ENCODE peak calls at places on chromosomes 11 and 22, in eight cellular contexts. N, S, T, G, R, O, B and D are unnamed samples.

GRCh38 chr11:7524831-7525230 is 11.0 kb downstream of the PPFIBP2 start:
- DNase-seq in N (no peak), S (no peak), T (no peak), G (no peak), R (no peak), O (peak), B (no peak), D (no peak)

GRCh38 chr11:28860898-28861297 is 752.7 kb downstream of the METTL15 start:
- DNase-seq in N (peak), S (no peak), T (no peak), G (peak), R (no peak), O (no peak), B (no peak), D (no peak)

GRCh38 chr11:498297-499181 is 8.5 kb downstream of the RNH1 start:
- DNase-seq in N (no peak), S (no peak), T (no peak), G (no peak), R (no peak), O (no peak), B (no peak), D (no peak)

GRCh38 chr22:47299879-47300697 is 537.6 kb downstream of the TBC1D22A start:
- DNase-seq in N (no peak), S (no peak), T (peak), G (no peak), R (no peak), O (no peak), B (no peak), D (no peak)

GRCh38 chr11:112127056-112127455 is 36.8 kb downstream of the IL18 start:
- DNase-seq in N (no peak), S (no peak), T (no peak), G (no peak), R (no peak), O (no peak), B (no peak), D (no peak)

GRCh38 chr22:38271927-38272372 is 860 bp downstream of the TMEM184B start:
- DNase-seq in N (no peak), S (no peak), T (no peak), G (no peak), R (peak), O (peak), B (no peak), D (no peak)

GRCh38 chr11:9461068-9461759 is 402 bp downstream of the ZNF143 start:
- DNase-seq in N (peak), S (peak), T (peak), G (peak), R (peak), O (peak), B (peak), D (peak)

GRCh38 chr11:97615541-97615940 is 1225.7 kb downstream of the JRKL start:
- DNase-seq in N (peak), S (no peak), T (no peak), G (no peak), R (no peak), O (no peak), B (no peak), D (no peak)

GRCh38 chr11:92376146-92376599 is 151.6 kb downstream of the FAT3 start:
- DNase-seq in N (peak), S (no peak), T (no peak), G (no peak), R (no peak), O (no peak), B (no peak), D (no peak)

GRCh38 chr22:23395476-23396361 is 184.4 kb downstream of the IGLL1 start:
- DNase-seq in N (no peak), S (no peak), T (peak), G (no peak), R (no peak), O (no peak), B (no peak), D (no peak)

GRCh38 chr11:120565436-120566155 is 54.0 kb downstream of the GRIK4 start:
- DNase-seq in N (no peak), S (no peak), T (no peak), G (no peak), R (no peak), O (no peak), B (no peak), D (no peak)

GRCh38 chr11:122235615-122236014 is 119.6 kb upstream of the BLID start:
- DNase-seq in N (peak), S (no peak), T (no peak), G (peak), R (peak), O (no peak), B (no peak), D (peak)

GRCh38 chr11:129264114-129264513 is 72.0 kb upstream of the ARHGAP32 start:
- DNase-seq in N (no peak), S (no peak), T (no peak), G (no peak), R (no peak), O (no peak), B (no peak), D (no peak)

GRCh38 chr22:36053242-36054147 is 24.9 kb upstream of the RBFOX2 start:
- DNase-seq in N (no peak), S (no peak), T (no peak), G (no peak), R (no peak), O (no peak), B (no peak), D (no peak)

GRCh38 chr11:19380375-19380774 is 139.6 kb upstream of the E2F8 start:
- DNase-seq in N (peak), S (no peak), T (no peak), G (peak), R (no peak), O (no peak), B (no peak), D (no peak)

GRCh38 chr22:42387631-42388030 is 44.6 kb downstream of the NFAM1 start:
- DNase-seq in N (no peak), S (no peak), T (no peak), G (no peak), R (no peak), O (no peak), B (no peak), D (no peak)

GRCh38 chr11:64765841-64766682 is 6.3 kb upstream of the PYGM start:
- DNase-seq in N (no peak), S (no peak), T (peak), G (no peak), R (no peak), O (no peak), B (no peak), D (no peak)

GRCh38 chr11:67675058-67675747 is 780 bp upstream of the ALDH3B2 start:
- DNase-seq in N (no peak), S (no peak), T (no peak), G (no peak), R (no peak), O (no peak), B (no peak), D (no peak)

GRCh38 chr22:10741210-10741609 is 4786.8 kb upstream of the OR11H1 start:
- DNase-seq in N (no peak), S (no peak), T (no peak), G (no peak), R (no peak), O (no peak), B (no peak), D (no peak)

GRCh38 chr11:50178732-50179131 is 146.1 kb downstream of the OR4C45 start:
- DNase-seq in N (no peak), S (no peak), T (no peak), G (no peak), R (no peak), O (no peak), B (no peak), D (no peak)

GRCh38 chr11:92596596-92597317 is 372.1 kb downstream of the FAT3 start:
- DNase-seq in N (peak), S (no peak), T (no peak), G (no peak), R (no peak), O (no peak), B (no peak), D (no peak)

GRCh38 chr11:94581926-94582325 is 14.8 kb downstream of the PIWIL4 start:
- DNase-seq in N (no peak), S (no peak), T (peak), G (no peak), R (no peak), O (peak), B (peak), D (no peak)

GRCh38 chr11:93529707-93530467 is 13.3 kb downstream of the SMCO4 start:
- DNase-seq in N (peak), S (no peak), T (no peak), G (no peak), R (no peak), O (no peak), B (no peak), D (no peak)

GRCh38 chr11:3879967-3880542 is 24.6 kb downstream of the STIM1 start:
- DNase-seq in N (no peak), S (no peak), T (no peak), G (no peak), R (no peak), O (no peak), B (no peak), D (no peak)

GRCh38 chr22:43554259-43554636 is 142.4 kb downstream of the MPPED1 start:
- DNase-seq in N (no peak), S (no peak), T (no peak), G (no peak), R (no peak), O (no peak), B (no peak), D (no peak)

GRCh38 chr11:58577441-58578135 is 1.3 kb upstream of the ZFP91 start:
- DNase-seq in N (peak), S (peak), T (peak), G (peak), R (peak), O (peak), B (peak), D (no peak)

GRCh38 chr11:10982695-10983492 is 125.0 kb upstream of the ZBED5 start:
- DNase-seq in N (no peak), S (no peak), T (no peak), G (no peak), R (no peak), O (no peak), B (no peak), D (no peak)

GRCh38 chr22:46845281-46846153 is 83.1 kb downstream of the TBC1D22A start:
- DNase-seq in N (peak), S (no peak), T (no peak), G (no peak), R (no peak), O (no peak), B (no peak), D (no peak)

GRCh38 chr22:47279337-47279736 is 516.9 kb downstream of the TBC1D22A start:
- DNase-seq in N (no peak), S (no peak), T (no peak), G (no peak), R (no peak), O (no peak), B (peak), D (no peak)

GRCh38 chr11:16784097-16784496 is 45.6 kb downstream of the C11orf58 start:
- DNase-seq in N (no peak), S (no peak), T (no peak), G (no peak), R (no peak), O (peak), B (no peak), D (peak)

GRCh38 chr22:31496735-31497146 is 405 bp downstream of the SFI1 start:
- DNase-seq in N (peak), S (no peak), T (no peak), G (no peak), R (no peak), O (no peak), B (no peak), D (no peak)

GRCh38 chr22:29782061-29782845 is 15.1 kb downstream of the UQCR10 start:
- DNase-seq in N (no peak), S (no peak), T (no peak), G (no peak), R (no peak), O (no peak), B (no peak), D (no peak)

GRCh38 chr11:62033191-62034044 is 66.0 kb upstream of the FTH1 start:
- DNase-seq in N (no peak), S (no peak), T (no peak), G (peak), R (no peak), O (no peak), B (peak), D (no peak)

GRCh38 chr11:77089004-77089545 is 13.6 kb upstream of the OMP start:
- DNase-seq in N (no peak), S (no peak), T (no peak), G (no peak), R (no peak), O (no peak), B (no peak), D (no peak)

GRCh38 chr11:64224891-64225607 is 937 bp downstream of the TRPT1 start:
- DNase-seq in N (no peak), S (no peak), T (no peak), G (no peak), R (no peak), O (peak), B (no peak), D (no peak)

GRCh38 chr11:41660585-41660984 is 201.1 kb upstream of the LRRC4C start:
- DNase-seq in N (no peak), S (no peak), T (no peak), G (no peak), R (no peak), O (peak), B (peak), D (peak)

GRCh38 chr11:82750643-82751139 is 17.0 kb upstream of the FAM181B start:
- DNase-seq in N (no peak), S (no peak), T (no peak), G (no peak), R (no peak), O (peak), B (peak), D (peak)

GRCh38 chr22:49735411-49736311 is 92.0 kb downstream of the BRD1 start:
- DNase-seq in N (no peak), S (no peak), T (peak), G (no peak), R (no peak), O (peak), B (no peak), D (peak)

GRCh38 chr11:70448983-70449567 is 50.7 kb downstream of the CTTN start:
- DNase-seq in N (no peak), S (no peak), T (no peak), G (no peak), R (no peak), O (no peak), B (peak), D (no peak)